ENCODE peak calls at places on chromosomes 13 and 19, in seven cellular contexts. F, J, E, Y, P, U and R are unnamed samples.

GRCh38 chr19:18219911-18220631 is 6.2 kb downstream of the PDE4C start:
- DNase-seq in F (no peak), J (no peak), E (no peak), Y (no peak), P (no peak), U (no peak), R (no peak)

GRCh38 chr13:99312493-99312883 is 5.3 kb upstream of the GPR183 start:
- DNase-seq in F (no peak), J (peak; percentile 74), E (peak; percentile 90), Y (no peak), P (no peak), U (no peak), R (peak; percentile 86)

GRCh38 chr13:37481005-37481857 is 117.3 kb downstream of the POSTN start:
- DNase-seq in F (no peak), J (peak; percentile 81), E (peak; percentile 16), Y (no peak), P (no peak), U (no peak), R (peak; percentile 35)

GRCh38 chr13:20461860-20462532 is 63.7 kb downstream of the CRYL1 start:
- DNase-seq in F (no peak), J (no peak), E (no peak), Y (no peak), P (no peak), U (no peak), R (no peak)

GRCh38 chr19:8240274-8241229 is 31.4 kb downstream of the CERS4 start:
- DNase-seq in F (peak; percentile 94), J (peak; percentile 93), E (peak; percentile 77), Y (peak; percentile 99), P (peak; percentile 85), U (peak; percentile 33), R (peak; percentile 98)

GRCh38 chr13:18965347-18965855 is 216.2 kb downstream of the TUBA3C start:
- DNase-seq in F (no peak), J (no peak), E (no peak), Y (no peak), P (no peak), U (no peak), R (no peak)

GRCh38 chr13:101415358-101416174 is 742 bp downstream of the NALCN start:
- DNase-seq in F (no peak), J (no peak), E (no peak), Y (no peak), P (no peak), U (no peak), R (no peak)

GRCh38 chr19:461664-462551 is 1.1 kb upstream of the SHC2 start:
- DNase-seq in F (peak; percentile 78), J (no peak), E (no peak), Y (peak; percentile 1), P (peak; percentile 73), U (no peak), R (no peak)

GRCh38 chr19:3366104-3366760 is at the start of gene NFIC:
- DNase-seq in F (peak; percentile 78), J (peak; percentile 85), E (peak; percentile 91), Y (peak; percentile 76), P (peak; percentile 52), U (no peak), R (peak; percentile 92)

GRCh38 chr13:97367427-97367826 is 66.5 kb upstream of the RAP2A start:
- DNase-seq in F (no peak), J (peak; percentile 56), E (peak; percentile 86), Y (no peak), P (no peak), U (no peak), R (peak; percentile 51)

GRCh38 chr19:19120308-19121156 is 17.7 kb downstream of the TMEM161A start:
- DNase-seq in F (peak; percentile 68), J (peak; percentile 20), E (peak; percentile 77), Y (peak; percentile 87), P (no peak), U (no peak), R (peak; percentile 46)

GRCh38 chr13:99355267-99356215 is 48.3 kb upstream of the GPR183 start:
- DNase-seq in F (no peak), J (no peak), E (no peak), Y (no peak), P (no peak), U (no peak), R (no peak)

GRCh38 chr19:56167064-56167578 is 8.7 kb upstream of the GALP start:
- DNase-seq in F (no peak), J (peak; percentile 8), E (peak; percentile 25), Y (peak; percentile 41), P (no peak), U (no peak), R (peak; percentile 11)

GRCh38 chr13:112331675-112332074 is 44.5 kb upstream of the SPACA7 start:
- DNase-seq in F (no peak), J (no peak), E (no peak), Y (no peak), P (no peak), U (no peak), R (no peak)

GRCh38 chr19:33520844-33521479 is 629 bp downstream of the PEPD start:
- DNase-seq in F (no peak), J (no peak), E (no peak), Y (no peak), P (no peak), U (no peak), R (no peak)

GRCh38 chr19:52190679-52191293 is 934 bp downstream of the PPP2R1A start:
- DNase-seq in F (peak; percentile 29), J (peak; percentile 43), E (peak; percentile 54), Y (peak; percentile 73), P (peak; percentile 26), U (no peak), R (peak; percentile 55)

GRCh38 chr13:100330662-100331061 is 241.8 kb downstream of the PCCA start:
- DNase-seq in F (no peak), J (peak; percentile 25), E (no peak), Y (no peak), P (no peak), U (no peak), R (peak; percentile 5)

GRCh38 chr13:51645154-51645650 is 60.9 kb downstream of the WDFY2 start:
- DNase-seq in F (no peak), J (peak; percentile 74), E (peak; percentile 82), Y (peak; percentile 73), P (no peak), U (no peak), R (peak; percentile 93)

GRCh38 chr13:24199016-24199415 is 38.5 kb downstream of the SPATA13 start:
- DNase-seq in F (no peak), J (peak; percentile 37), E (peak; percentile 57), Y (no peak), P (no peak), U (no peak), R (no peak)

GRCh38 chr13:53237696-53238095 is 209.1 kb downstream of the OLFM4 start:
- DNase-seq in F (no peak), J (no peak), E (no peak), Y (no peak), P (no peak), U (no peak), R (no peak)

GRCh38 chr19:8149261-8150094 is at the start of gene FBN3:
- DNase-seq in F (no peak), J (no peak), E (no peak), Y (no peak), P (no peak), U (no peak), R (no peak)

GRCh38 chr13:113447596-113447995 is 5.7 kb downstream of the ADPRHL1 start:
- DNase-seq in F (no peak), J (no peak), E (no peak), Y (no peak), P (no peak), U (no peak), R (no peak)

GRCh38 chr19:38845374-38846024 is 4.3 kb downstream of the HNRNPL start:
- DNase-seq in F (no peak), J (no peak), E (no peak), Y (no peak), P (no peak), U (no peak), R (no peak)